ENCODE peak calls at places on chromosomes 6 and 20, in five cellular contexts. One of them, this sample, is unnamed.

GRCh38 chr6:4489538-4489937 is 286.7 kb upstream of the CDYL start:
- DNase-seq in AG09319: no peak
- DNase-seq in HFFc6: peak
- DNase-seq in glutamatergic neuron: no peak
- DNase-seq in H9: no peak
- DNase-seq in this sample: no peak

GRCh38 chr6:29097803-29098202 is 1.5 kb upstream of the OR2J1 start:
- DNase-seq in glutamatergic neuron: no peak
- DNase-seq in HFFc6: no peak
- DNase-seq in H9: no peak
- DNase-seq in AG09319: no peak
- DNase-seq in this sample: no peak

GRCh38 chr20:62818592-62819493 is 2.0 kb downstream of the COL9A3 start:
- DNase-seq in H9: no peak
- DNase-seq in AG09319: no peak
- DNase-seq in glutamatergic neuron: peak
- DNase-seq in HFFc6: no peak
- DNase-seq in this sample: no peak

GRCh38 chr20:62891111-62891510 is 29.5 kb upstream of the TCFL5 start:
- DNase-seq in HFFc6: no peak
- DNase-seq in H9: no peak
- DNase-seq in AG09319: no peak
- DNase-seq in glutamatergic neuron: peak
- DNase-seq in this sample: no peak

GRCh38 chr6:170480045-170480714 is 72.9 kb downstream of the PSMB1 start:
- DNase-seq in H9: peak
- DNase-seq in HFFc6: peak
- DNase-seq in AG09319: no peak
- DNase-seq in glutamatergic neuron: no peak
- DNase-seq in this sample: no peak

GRCh38 chr6:149015224-149015876 is 268.5 kb downstream of the UST start:
- DNase-seq in AG09319: no peak
- DNase-seq in glutamatergic neuron: no peak
- DNase-seq in H9: no peak
- DNase-seq in HFFc6: peak
- DNase-seq in this sample: no peak

GRCh38 chr6:46704562-46704961 is 16.9 kb downstream of the TDRD6 start:
- DNase-seq in glutamatergic neuron: no peak
- DNase-seq in H9: no peak
- DNase-seq in HFFc6: no peak
- DNase-seq in AG09319: no peak
- DNase-seq in this sample: no peak

GRCh38 chr20:49724637-49725606 is 11.2 kb upstream of the B4GALT5 start:
- DNase-seq in HFFc6: peak
- DNase-seq in H9: no peak
- DNase-seq in AG09319: no peak
- DNase-seq in glutamatergic neuron: no peak
- DNase-seq in this sample: no peak

GRCh38 chr6:123415844-123416468 is 220.8 kb downstream of the TRDN start:
- DNase-seq in glutamatergic neuron: peak
- DNase-seq in AG09319: peak
- DNase-seq in H9: peak
- DNase-seq in HFFc6: peak
- DNase-seq in this sample: no peak

GRCh38 chr20:64025826-64026412 is 10.1 kb upstream of the C20orf204 start:
- DNase-seq in glutamatergic neuron: no peak
- DNase-seq in HFFc6: no peak
- DNase-seq in AG09319: no peak
- DNase-seq in H9: no peak
- DNase-seq in this sample: no peak

GRCh38 chr20:9514461-9515210 is at the start of gene LAMP5:
- DNase-seq in glutamatergic neuron: peak
- DNase-seq in H9: peak
- DNase-seq in AG09319: no peak
- DNase-seq in HFFc6: peak
- DNase-seq in this sample: no peak

GRCh38 chr6:150491796-150492142 is 107.9 kb upstream of the PLEKHG1 start:
- DNase-seq in glutamatergic neuron: no peak
- DNase-seq in AG09319: no peak
- DNase-seq in H9: no peak
- DNase-seq in HFFc6: no peak
- DNase-seq in this sample: no peak

GRCh38 chr6:143346004-143346403 is 104.5 kb downstream of the ADAT2 start:
- DNase-seq in AG09319: no peak
- DNase-seq in glutamatergic neuron: no peak
- DNase-seq in H9: no peak
- DNase-seq in HFFc6: no peak
- DNase-seq in this sample: no peak

GRCh38 chr20:32439132-32439829 is 81.2 kb downstream of the ASXL1 start:
- DNase-seq in H9: no peak
- DNase-seq in AG09319: peak
- DNase-seq in HFFc6: peak
- DNase-seq in glutamatergic neuron: no peak
- DNase-seq in this sample: peak

GRCh38 chr6:84026721-84027164 is 6.8 kb upstream of the MRAP2 start:
- DNase-seq in H9: no peak
- DNase-seq in HFFc6: no peak
- DNase-seq in glutamatergic neuron: no peak
- DNase-seq in AG09319: no peak
- DNase-seq in this sample: no peak

GRCh38 chr6:162178266-162178665 is 549.3 kb downstream of the PRKN start:
- DNase-seq in HFFc6: no peak
- DNase-seq in H9: no peak
- DNase-seq in AG09319: no peak
- DNase-seq in glutamatergic neuron: no peak
- DNase-seq in this sample: no peak

GRCh38 chr20:18609741-18610140 is 21.9 kb downstream of the DTD1 start:
- DNase-seq in HFFc6: no peak
- DNase-seq in H9: no peak
- DNase-seq in glutamatergic neuron: no peak
- DNase-seq in AG09319: no peak
- DNase-seq in this sample: no peak

GRCh38 chr6:98639236-98639635 is 195.1 kb upstream of the POU3F2 start:
- DNase-seq in HFFc6: no peak
- DNase-seq in AG09319: no peak
- DNase-seq in glutamatergic neuron: no peak
- DNase-seq in H9: no peak
- DNase-seq in this sample: no peak

DNA sequence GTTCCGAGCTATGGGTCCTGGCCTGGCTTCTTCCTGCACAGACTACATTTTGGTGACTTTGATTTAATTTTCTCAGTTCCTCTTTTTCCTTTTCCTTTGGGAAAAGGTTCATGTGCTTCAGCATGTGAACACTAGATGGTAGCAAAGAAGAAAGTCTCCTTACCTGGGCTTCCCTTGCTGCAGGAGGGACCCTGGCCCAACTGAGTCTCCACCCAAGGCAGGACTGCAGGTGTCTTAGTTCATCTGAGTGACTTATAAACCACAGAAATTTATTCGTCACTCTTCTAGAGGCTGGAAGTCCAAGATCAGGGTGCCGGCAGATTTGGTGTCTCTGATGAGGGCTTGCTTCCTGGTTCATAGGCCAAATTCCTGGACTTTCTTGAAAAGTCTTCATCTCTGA is 163.2 kb downstream of the SYCP2 start:
- DNase-seq in H9: no peak
- DNase-seq in HFFc6: no peak
- DNase-seq in glutamatergic neuron: no peak
- DNase-seq in AG09319: no peak
- DNase-seq in this sample: no peak
- TF ChIP-seq CTCF in H9: peak
- TF ChIP-seq CTCF in HFFc6: peak
- TF ChIP-seq CTCF in glutamatergic neuron: no peak
- TF ChIP-seq CTCF in AG09319: no peak
- TF ChIP-seq CTCF in this sample: no peak

GRCh38 chr6:90295854-90296345 is 743 bp downstream of the BACH2 start:
- DNase-seq in HFFc6: peak
- DNase-seq in glutamatergic neuron: peak
- DNase-seq in H9: peak
- DNase-seq in AG09319: peak
- DNase-seq in this sample: no peak

GRCh38 chr6:90296346-90297123 is at the start of gene BACH2:
- DNase-seq in HFFc6: peak
- DNase-seq in AG09319: peak
- DNase-seq in H9: peak
- DNase-seq in glutamatergic neuron: peak
- DNase-seq in this sample: peak

GRCh38 chr6:90294614-90294988 is 2.0 kb downstream of the BACH2 start:
- DNase-seq in H9: peak
- DNase-seq in HFFc6: no peak
- DNase-seq in AG09319: no peak
- DNase-seq in glutamatergic neuron: peak
- DNase-seq in this sample: no peak

GRCh38 chr6:90294008-90294511 is 2.6 kb downstream of the BACH2 start:
- DNase-seq in glutamatergic neuron: no peak
- DNase-seq in AG09319: no peak
- DNase-seq in HFFc6: no peak
- DNase-seq in H9: no peak
- DNase-seq in this sample: no peak

DNA sequence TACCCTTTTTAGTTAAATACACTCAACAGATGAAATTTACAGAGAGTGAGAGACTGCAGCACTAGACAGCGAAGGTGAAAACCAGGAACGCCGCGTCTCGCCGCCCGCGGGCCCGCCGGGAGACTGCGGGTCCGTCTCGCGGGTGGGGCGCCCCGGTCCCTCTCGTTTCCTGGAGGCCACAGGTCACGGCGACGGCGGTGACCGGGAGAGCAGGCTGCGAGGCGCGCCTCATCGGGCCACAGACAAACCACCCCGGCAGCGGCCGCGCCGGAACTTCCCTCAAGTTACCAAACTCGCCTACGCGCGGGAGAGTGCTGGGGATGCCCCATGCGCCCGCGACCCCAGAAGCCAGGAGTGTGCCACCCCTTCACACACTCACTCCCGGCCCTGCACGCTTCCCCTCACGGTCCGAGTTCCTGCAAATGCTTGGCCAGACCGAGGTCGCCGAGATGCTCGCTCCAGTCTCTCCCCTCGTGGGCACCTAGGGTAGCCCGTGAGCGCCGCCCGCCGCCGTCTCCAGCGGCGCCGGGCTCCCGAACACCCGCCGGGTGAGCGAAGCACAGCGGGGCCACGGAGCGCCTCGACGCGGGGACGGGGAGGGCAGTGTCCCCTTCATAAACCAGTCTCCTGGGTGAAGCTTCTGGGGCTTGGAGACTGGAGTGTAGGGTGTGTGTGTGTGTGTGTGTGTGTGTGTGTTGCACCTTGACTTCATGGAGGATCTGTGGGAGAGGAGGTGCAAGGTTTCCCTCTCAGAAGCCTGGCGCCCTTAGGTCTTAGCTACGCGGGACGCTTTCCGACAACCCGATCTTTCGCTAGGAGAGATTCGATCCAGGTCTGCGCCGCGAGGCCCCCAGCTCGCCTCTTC is 1.4 kb downstream of the BACH2 start:
- DNase-seq in glutamatergic neuron: peak
- DNase-seq in HFFc6: no peak
- DNase-seq in AG09319: no peak
- DNase-seq in H9: no peak
- DNase-seq in this sample: no peak
- TF ChIP-seq CTCF in glutamatergic neuron: no peak
- TF ChIP-seq CTCF in HFFc6: no peak
- TF ChIP-seq CTCF in AG09319: no peak
- TF ChIP-seq CTCF in H9: no peak
- TF ChIP-seq CTCF in this sample: peak

GRCh38 chr6:107866606-107867301 is 42.6 kb upstream of the SCML4 start:
- DNase-seq in glutamatergic neuron: no peak
- DNase-seq in H9: no peak
- DNase-seq in AG09319: no peak
- DNase-seq in HFFc6: peak
- DNase-seq in this sample: no peak
- TF ChIP-seq CTCF in glutamatergic neuron: peak
- TF ChIP-seq CTCF in H9: peak
- TF ChIP-seq CTCF in AG09319: peak
- TF ChIP-seq CTCF in HFFc6: peak
- TF ChIP-seq CTCF in this sample: peak

GRCh38 chr20:30610044-30610693 is 647.3 kb upstream of the DEFB115 start:
- DNase-seq in glutamatergic neuron: no peak
- DNase-seq in H9: no peak
- DNase-seq in AG09319: no peak
- DNase-seq in HFFc6: no peak
- DNase-seq in this sample: no peak
- TF ChIP-seq CTCF in glutamatergic neuron: no peak
- TF ChIP-seq CTCF in H9: no peak
- TF ChIP-seq CTCF in AG09319: no peak
- TF ChIP-seq CTCF in HFFc6: no peak
- TF ChIP-seq CTCF in this sample: no peak

GRCh38 chr6:119078449-119079287 is at the start of gene FAM184A:
- DNase-seq in H9: peak
- DNase-seq in glutamatergic neuron: peak
- DNase-seq in AG09319: no peak
- DNase-seq in HFFc6: peak
- DNase-seq in this sample: peak
- TF ChIP-seq CTCF in H9: peak
- TF ChIP-seq CTCF in glutamatergic neuron: peak
- TF ChIP-seq CTCF in AG09319: peak
- TF ChIP-seq CTCF in HFFc6: peak
- TF ChIP-seq CTCF in this sample: peak

GRCh38 chr6:34553750-34554149 is 2.4 kb downstream of the SPDEF start:
- DNase-seq in H9: no peak
- DNase-seq in glutamatergic neuron: no peak
- DNase-seq in HFFc6: no peak
- DNase-seq in AG09319: no peak
- DNase-seq in this sample: no peak

GRCh38 chr6:34554593-34555322 is 1.4 kb downstream of the SPDEF start:
- DNase-seq in H9: no peak
- DNase-seq in glutamatergic neuron: no peak
- DNase-seq in AG09319: no peak
- DNase-seq in HFFc6: no peak
- DNase-seq in this sample: no peak

GRCh38 chr6:34553146-34553545 is 3.0 kb downstream of the SPDEF start:
- DNase-seq in glutamatergic neuron: no peak
- DNase-seq in AG09319: no peak
- DNase-seq in HFFc6: no peak
- DNase-seq in H9: no peak
- DNase-seq in this sample: no peak

GRCh38 chr6:34551720-34552119 is 4.4 kb downstream of the SPDEF start:
- DNase-seq in glutamatergic neuron: no peak
- DNase-seq in H9: no peak
- DNase-seq in AG09319: no peak
- DNase-seq in HFFc6: no peak
- DNase-seq in this sample: no peak

DNA sequence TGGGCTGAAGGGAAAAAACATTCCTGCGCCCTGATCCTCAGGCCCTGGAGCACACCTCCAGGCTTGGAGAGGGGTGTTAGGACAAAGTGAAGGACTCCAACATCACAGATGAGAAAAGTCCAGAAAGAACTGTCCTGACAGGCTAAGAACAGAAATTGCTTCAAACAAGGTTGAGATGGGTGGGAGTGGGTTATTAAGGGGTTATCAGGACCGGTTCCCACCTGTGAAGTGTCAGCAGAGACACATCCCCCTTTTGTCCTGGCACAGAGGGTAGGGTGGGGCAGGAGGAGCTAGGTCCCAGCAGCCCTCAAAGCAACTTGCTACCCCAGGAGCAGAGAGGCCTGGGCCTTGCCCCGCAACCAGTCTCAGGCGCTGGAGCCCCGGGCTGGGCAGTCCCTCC is 3.5 kb downstream of the SPDEF start:
- DNase-seq in AG09319: no peak
- DNase-seq in HFFc6: no peak
- DNase-seq in H9: no peak
- DNase-seq in glutamatergic neuron: no peak
- DNase-seq in this sample: no peak
- TF ChIP-seq CTCF in AG09319: no peak
- TF ChIP-seq CTCF in HFFc6: no peak
- TF ChIP-seq CTCF in H9: no peak
- TF ChIP-seq CTCF in glutamatergic neuron: no peak
- TF ChIP-seq CTCF in this sample: no peak